ENCODE peak calls at places on chromosomes 7 and 10, in five cellular contexts. A, I, V, D and T are unnamed samples.

GRCh38 chr10:91162495-91163268 is 57.8 kb upstream of the PCGF5 start:
- DNase-seq in A (peak; percentile 94), I (peak; percentile 50), V (peak; percentile 39), D (peak; percentile 44), T (peak; percentile 47)

GRCh38 chr10:111207525-111207924 is 130.7 kb downstream of the ADRA2A start:
- DNase-seq in A (no peak), I (no peak), V (no peak), D (no peak), T (no peak)

GRCh38 chr7:77216233-77216632 is 16.6 kb upstream of the FGL2 start:
- DNase-seq in A (no peak), I (no peak), V (no peak), D (no peak), T (no peak)

GRCh38 chr10:102230264-102230860 is 4.3 kb downstream of the ELOVL3 start:
- DNase-seq in A (no peak), I (peak; percentile 58), V (peak; percentile 78), D (no peak), T (peak; percentile 23)

GRCh38 chr7:112448891-112449290 is 1.4 kb upstream of the IFRD1 start:
- DNase-seq in A (no peak), I (peak; percentile 74), V (no peak), D (no peak), T (no peak)

GRCh38 chr10:114791768-114792167 is 29.8 kb upstream of the FHIP2A start:
- DNase-seq in A (no peak), I (no peak), V (no peak), D (no peak), T (no peak)

GRCh38 chr10:88343761-88344484 is 239.2 kb downstream of the RNLS start:
- DNase-seq in A (no peak), I (no peak), V (no peak), D (no peak), T (no peak)

GRCh38 chr10:129520440-129521080 is 53.5 kb downstream of the MGMT start:
- DNase-seq in A (peak; percentile 30), I (no peak), V (no peak), D (no peak), T (no peak)

GRCh38 chr7:148720472-148720871 is 21.8 kb downstream of the CUL1 start:
- DNase-seq in A (no peak), I (no peak), V (no peak), D (no peak), T (no peak)

GRCh38 chr10:88194961-88195367 is 331.5 kb downstream of the PTEN start:
- DNase-seq in A (no peak), I (no peak), V (no peak), D (no peak), T (no peak)

GRCh38 chr10:104170610-104171269 is 48.8 kb downstream of the SFR1 start:
- DNase-seq in A (no peak), I (no peak), V (no peak), D (no peak), T (no peak)

GRCh38 chr7:106840342-106840741 is 24.7 kb upstream of the PIK3CG start:
- DNase-seq in A (no peak), I (no peak), V (peak; percentile 81), D (no peak), T (no peak)

GRCh38 chr7:149729983-149730801 is 43.2 kb downstream of the ZNF467 start:
- DNase-seq in A (no peak), I (no peak), V (no peak), D (no peak), T (no peak)

GRCh38 chr10:73232887-73233286 is 14.2 kb downstream of the DNAJC9 start:
- DNase-seq in A (no peak), I (no peak), V (no peak), D (no peak), T (peak; percentile 16)

GRCh38 chr10:17200035-17200884 is 1.2 kb downstream of the TRDMT1 start:
- DNase-seq in A (no peak), I (no peak), V (peak; percentile 58), D (no peak), T (no peak)

GRCh38 chr10:4013651-4014085 is 228.7 kb upstream of the KLF6 start:
- DNase-seq in A (no peak), I (no peak), V (no peak), D (no peak), T (no peak)

GRCh38 chr10:93403152-93403551 is 79.0 kb downstream of the MYOF start:
- DNase-seq in A (no peak), I (no peak), V (no peak), D (no peak), T (no peak)

GRCh38 chr10:130254168-130255061 is 118.2 kb downstream of the GLRX3 start:
- DNase-seq in A (no peak), I (no peak), V (no peak), D (no peak), T (no peak)

GRCh38 chr10:131035779-131036178 is 275.7 kb downstream of the TCERG1L start:
- DNase-seq in A (no peak), I (no peak), V (no peak), D (no peak), T (no peak)

GRCh38 chr10:63283093-63283492 is 150.0 kb downstream of the NRBF2 start:
- DNase-seq in A (no peak), I (no peak), V (no peak), D (no peak), T (no peak)

GRCh38 chr7:74544706-74545469 is 91.2 kb downstream of the GTF2IRD1 start:
- DNase-seq in A (no peak), I (peak; percentile 46), V (peak; percentile 64), D (no peak), T (peak; percentile 14)

GRCh38 chr10:101566333-101567164 is 21.5 kb downstream of the POLL start:
- DNase-seq in A (no peak), I (no peak), V (peak; percentile 28), D (peak; percentile 41), T (peak; percentile 49)

GRCh38 chr10:122239578-122240257 is 31.4 kb upstream of the BTBD16 start:
- DNase-seq in A (no peak), I (no peak), V (peak; percentile 19), D (no peak), T (no peak)

GRCh38 chr10:45003432-45004000 is 2.8 kb downstream of the ZNF22 start:
- DNase-seq in A (no peak), I (no peak), V (no peak), D (no peak), T (no peak)

GRCh38 chr10:45000764-45001381 is at the start of gene ZNF22:
- DNase-seq in A (peak; percentile 74), I (peak; percentile 47), V (peak; percentile 76), D (peak; percentile 64), T (peak; percentile 77)

GRCh38 chr10:45000138-45000763 is 472 bp upstream of the ZNF22 start:
- DNase-seq in A (peak; percentile 75), I (no peak), V (peak; percentile 61), D (no peak), T (no peak)

GRCh38 chr10:45004661-45005060 is 3.9 kb downstream of the ZNF22 start:
- DNase-seq in A (no peak), I (no peak), V (no peak), D (no peak), T (no peak)

GRCh38 chr10:45001382-45002148 is 842 bp downstream of the ZNF22 start:
- DNase-seq in A (peak; percentile 83), I (peak; percentile 78), V (peak; percentile 73), D (no peak), T (peak; percentile 57)
- TF ChIP-seq CTCF in A (no peak), I (peak; percentile 21), V (peak; percentile 28), D (peak; percentile 49), T (no peak)

DNA sequence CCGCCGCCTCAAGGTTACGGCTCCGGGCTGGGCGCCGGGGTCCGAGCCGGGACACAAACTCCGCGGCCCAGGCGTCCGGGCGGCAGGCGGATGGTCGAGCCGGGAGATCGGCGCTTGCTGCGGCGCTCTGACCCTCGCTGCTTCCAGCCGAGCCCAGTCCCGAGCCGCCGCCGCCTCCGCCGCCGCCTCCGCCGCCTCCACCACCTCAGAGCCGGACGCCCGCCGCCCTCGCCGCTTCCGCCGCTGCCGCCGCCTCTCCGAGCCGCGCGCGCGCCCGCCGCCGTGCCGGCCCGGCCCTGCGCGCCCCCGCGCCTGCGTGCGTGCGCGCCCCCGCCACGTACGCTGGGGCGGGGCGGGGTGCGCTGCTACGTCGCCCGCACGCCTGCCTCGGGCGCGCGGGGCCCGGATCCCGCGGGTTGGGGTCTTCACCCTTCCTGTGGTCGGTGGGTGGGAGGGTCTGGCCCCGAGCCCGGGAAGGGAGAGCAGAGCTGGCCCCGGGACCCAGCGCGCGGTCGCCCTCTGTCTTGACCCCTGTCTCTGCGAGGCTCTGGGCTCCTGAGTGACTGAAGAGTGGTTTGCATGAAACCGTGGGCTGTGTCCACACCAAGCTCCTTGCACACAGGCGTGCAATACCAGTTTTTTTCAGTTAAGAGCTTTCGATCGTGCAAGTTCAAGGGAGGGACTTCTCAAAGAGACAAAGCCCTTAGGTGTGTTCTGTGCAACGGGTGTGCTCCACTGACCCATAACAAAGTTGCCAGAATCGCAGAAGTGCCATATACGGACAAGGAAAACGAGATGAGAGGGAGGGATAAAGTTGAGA is at the start of gene SMURF1:
- DNase-seq in A (peak; percentile 77), I (peak; percentile 74), V (peak; percentile 52), D (peak; percentile 52), T (peak; percentile 73)
- TF ChIP-seq CTCF in A (no peak), I (no peak), V (no peak), D (no peak), T (no peak)

GRCh38 chr7:223861-224260 is 31.5 kb downstream of the FAM20C start:
- DNase-seq in A (no peak), I (no peak), V (no peak), D (no peak), T (no peak)
- TF ChIP-seq CTCF in A (no peak), I (no peak), V (no peak), D (no peak), T (no peak)

GRCh38 chr10:43075612-43076003 is 1.3 kb upstream of the RET start:
- DNase-seq in A (no peak), I (peak; percentile 39), V (no peak), D (no peak), T (no peak)
- TF ChIP-seq CTCF in A (peak; percentile 24), I (peak; percentile 38), V (no peak), D (peak; percentile 33), T (no peak)

GRCh38 chr10:209357-209756 is 74.1 kb downstream of the ZMYND11 start:
- DNase-seq in A (no peak), I (peak; percentile 29), V (peak; percentile 22), D (no peak), T (no peak)
- TF ChIP-seq CTCF in A (peak; percentile 29), I (peak; percentile 24), V (peak; percentile 37), D (no peak), T (no peak)

GRCh38 chr7:152344253-152344652 is 91.5 kb downstream of the KMT2C start:
- DNase-seq in A (no peak), I (peak; percentile 27), V (no peak), D (no peak), T (no peak)

GRCh38 chr7:152341039-152341913 is 94.5 kb downstream of the KMT2C start:
- DNase-seq in A (peak; percentile 66), I (peak; percentile 67), V (peak; percentile 68), D (no peak), T (peak; percentile 22)

GRCh38 chr7:152338553-152338952 is 97.2 kb downstream of the KMT2C start:
- DNase-seq in A (no peak), I (no peak), V (no peak), D (no peak), T (no peak)

GRCh38 chr7:152342796-152343195 is 93.0 kb downstream of the KMT2C start:
- DNase-seq in A (no peak), I (no peak), V (no peak), D (no peak), T (no peak)

DNA sequence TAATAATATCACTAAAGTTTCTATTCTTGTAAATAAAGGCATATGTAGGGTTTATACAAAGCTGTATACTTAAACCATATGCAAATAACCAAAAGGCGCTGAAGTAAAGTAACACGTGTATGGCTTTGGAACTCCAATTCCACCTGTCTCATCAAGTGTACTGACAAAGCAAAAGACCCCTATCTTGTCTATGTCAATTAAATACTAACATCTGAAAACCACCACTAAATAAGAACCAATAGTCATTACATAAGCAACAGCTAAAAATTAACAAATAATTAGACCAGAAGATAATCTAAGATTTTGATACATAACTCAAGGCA is 93.9 kb downstream of the KMT2C start:
- DNase-seq in A (no peak), I (no peak), V (no peak), D (no peak), T (no peak)
- TF ChIP-seq CTCF in A (no peak), I (no peak), V (no peak), D (no peak), T (no peak)